ENCODE peak calls at places on chromosomes 13 and 19, in four cellular contexts. E is SK-N-SH, U is fibroblast of villous mesenchyme, C is lower leg skin. P is an unnamed sample.

GRCh38 chr19:11295180-11295579 is 780 bp upstream of the TSPAN16 start:
- DNase-seq in U (no peak), C (no peak), E (no peak), P (no peak)

GRCh38 chr19:58154287-58154678 is 3.7 kb upstream of the ZNF329 start:
- DNase-seq in C (peak), U (peak), E (no peak), P (peak)

GRCh38 chr19:34838248-34838647 is 65.2 kb upstream of the ZNF599 start:
- DNase-seq in C (no peak), U (peak), E (peak), P (peak)

GRCh38 chr13:27915301-27916207 is 4.2 kb upstream of the PDX1 start:
- DNase-seq in C (no peak), U (no peak), E (no peak), P (no peak)

GRCh38 chr19:49407079-49407478 is 16.2 kb downstream of the PTH2 start:
- DNase-seq in U (no peak), E (no peak), C (no peak), P (no peak)

GRCh38 chr13:20387441-20387971 is 138.2 kb downstream of the CRYL1 start:
- DNase-seq in U (peak), C (peak), E (no peak), P (no peak)

GRCh38 chr13:42354246-42355117 is 82.5 kb downstream of the AKAP11 start:
- DNase-seq in E (no peak), U (peak), C (no peak), P (peak)

GRCh38 chr13:107466326-107466725 is 749.0 kb downstream of the LIG4 start:
- DNase-seq in E (no peak), U (peak), C (no peak), P (peak)

GRCh38 chr13:35855531-35856019 is 275.6 kb downstream of the DCLK1 start:
- DNase-seq in C (peak), U (no peak), E (no peak), P (peak)

GRCh38 chr19:49554701-49555181 is 25.6 kb downstream of the NOSIP start:
- DNase-seq in U (peak), E (no peak), C (no peak), P (no peak)

DNA sequence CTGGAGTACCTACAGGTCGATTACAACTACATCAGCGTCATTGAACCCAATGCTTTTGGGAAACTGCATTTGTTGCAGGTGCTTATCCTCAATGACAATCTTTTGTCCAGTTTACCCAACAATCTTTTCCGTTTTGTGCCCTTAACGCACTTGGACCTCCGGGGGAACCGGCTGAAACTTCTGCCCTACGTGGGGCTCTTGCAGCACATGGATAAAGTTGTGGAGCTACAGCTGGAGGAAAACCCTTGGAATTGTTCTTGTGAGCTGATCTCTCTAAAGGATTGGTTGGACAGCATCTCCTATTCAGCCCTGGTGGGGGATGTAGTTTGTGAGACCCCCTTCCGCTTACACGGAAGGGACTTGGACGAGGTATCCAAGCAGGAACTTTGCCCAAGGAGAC is 4.7 kb downstream of the SLITRK5 start:
- DNase-seq in C (no peak), E (peak), U (no peak), P (no peak)
- H3K4me3 ChIP-seq in C (no peak), E (no peak), U (no peak), P (no peak)

DNA sequence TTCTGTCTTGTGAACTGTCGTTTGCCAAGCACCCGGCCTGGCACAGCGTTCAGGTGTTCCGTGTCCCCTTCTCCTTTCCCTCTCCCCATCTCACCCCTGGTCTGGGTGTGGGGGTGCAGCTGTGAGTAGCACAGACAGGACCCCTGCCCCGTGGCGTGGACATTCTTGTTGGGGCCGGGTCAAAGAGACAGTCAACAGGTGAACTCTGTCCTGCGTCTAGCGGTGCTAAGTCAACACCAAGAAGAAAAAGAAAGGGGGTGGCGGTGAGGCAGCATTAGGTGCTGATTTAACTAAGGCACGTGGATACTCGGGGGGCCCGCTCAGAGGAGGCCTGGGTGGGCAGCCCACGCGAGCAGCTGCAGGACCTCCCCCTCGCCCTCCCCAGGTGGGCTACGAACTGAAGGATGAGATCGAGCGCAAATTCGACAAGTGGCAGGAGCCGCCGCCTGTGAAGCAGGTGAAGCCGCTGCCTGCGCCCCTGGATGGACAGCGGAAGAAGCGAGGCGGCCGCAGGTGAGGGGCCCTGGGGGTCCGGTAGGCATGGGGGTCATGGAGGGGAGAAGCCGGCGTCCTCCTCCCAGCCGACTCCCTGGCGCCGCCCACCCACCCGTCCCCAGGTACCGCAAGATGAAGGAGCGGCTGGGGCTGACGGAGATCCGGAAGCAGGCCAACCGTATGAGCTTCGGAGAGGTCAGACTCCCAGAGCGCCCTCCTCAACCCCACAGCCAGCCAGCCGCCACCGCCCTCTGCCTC is 9.7 kb upstream of the CNOT3 start:
- DNase-seq in C (no peak), U (no peak), E (no peak), P (no peak)
- H3K4me3 ChIP-seq in C (no peak), U (no peak), E (no peak), P (no peak)

DNA sequence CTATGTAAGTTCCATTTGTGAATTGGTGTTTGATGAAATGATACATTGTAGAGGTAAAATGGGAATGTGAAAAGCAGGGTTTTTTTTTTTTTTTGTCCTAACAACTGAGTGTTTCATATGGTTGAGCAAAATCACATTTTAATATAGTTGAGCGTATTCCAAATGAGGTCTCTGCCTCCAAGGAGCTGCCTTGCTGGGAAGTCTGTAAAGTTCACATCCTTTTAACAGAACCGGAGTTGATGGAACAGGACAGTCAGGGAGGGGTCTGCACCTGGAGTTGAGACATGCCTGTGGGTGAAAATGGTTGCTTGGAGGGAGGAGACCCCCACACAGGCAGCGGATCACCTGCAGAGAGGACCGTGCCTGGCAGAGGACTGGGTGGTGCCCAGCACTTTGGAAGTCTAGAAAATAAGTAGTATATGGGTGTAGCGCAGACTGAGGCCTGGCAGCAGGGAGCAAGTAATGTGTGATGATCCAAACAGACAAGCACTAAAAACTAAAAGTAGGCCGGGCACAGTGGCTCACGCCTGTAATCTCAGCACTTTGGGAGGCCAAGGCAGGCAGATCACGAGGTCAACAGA is 75.2 kb upstream of the UBAC2 start:
- DNase-seq in C (no peak), E (no peak), U (no peak), P (no peak)
- H3K4me3 ChIP-seq in C (no peak), E (no peak), U (no peak), P (no peak)

DNA sequence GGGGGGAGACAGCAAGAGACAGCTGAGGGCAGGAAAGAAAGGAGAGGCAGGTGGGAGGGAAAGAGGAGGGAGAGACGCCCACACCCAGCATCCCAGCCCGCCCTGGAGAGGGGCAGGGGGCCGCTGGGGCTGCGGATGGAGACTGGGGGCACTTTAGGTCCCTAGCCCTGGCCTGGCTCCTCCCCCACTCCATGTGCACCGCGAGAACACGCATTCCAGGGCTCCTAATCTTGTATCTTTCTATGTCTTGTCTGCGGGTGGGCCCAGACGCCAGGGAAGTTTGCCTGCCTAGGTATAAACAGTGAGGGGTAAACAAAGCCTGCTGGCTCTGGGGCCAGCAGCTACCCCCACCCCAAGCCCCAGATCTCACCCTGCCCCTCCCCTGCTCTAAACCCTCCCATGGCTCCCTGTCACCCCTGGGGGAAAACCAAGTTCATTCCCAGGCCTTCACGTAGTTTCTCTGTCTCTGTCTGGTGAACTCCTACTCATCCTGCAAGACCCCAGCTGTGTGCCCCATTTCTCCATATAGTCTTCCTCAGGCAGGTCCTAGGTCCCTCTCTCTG is 5.8 kb downstream of the TLE5 start:
- DNase-seq in E (no peak), U (no peak), C (no peak), P (no peak)
- H3K4me3 ChIP-seq in E (no peak), U (no peak), C (no peak), P (no peak)

GRCh38 chr19:48295458-48295857 is 25.6 kb downstream of the ZNF114 start:
- DNase-seq in E (no peak), C (no peak), U (no peak), P (no peak)

GRCh38 chr19:48290923-48291700 is 21.2 kb downstream of the ZNF114 start:
- DNase-seq in U (peak), E (peak), C (peak), P (peak)

GRCh38 chr19:48292798-48293197 is 22.9 kb downstream of the ZNF114 start:
- DNase-seq in C (no peak), E (no peak), U (peak), P (peak)

GRCh38 chr19:48287748-48288147 is 17.9 kb downstream of the ZNF114 start:
- DNase-seq in C (no peak), E (no peak), U (no peak), P (no peak)

GRCh38 chr19:48290341-48290922 is 20.6 kb downstream of the ZNF114 start:
- DNase-seq in E (peak), C (no peak), U (peak), P (peak)
- H3K4me3 ChIP-seq in E (peak), C (no peak), U (peak), P (peak)

DNA sequence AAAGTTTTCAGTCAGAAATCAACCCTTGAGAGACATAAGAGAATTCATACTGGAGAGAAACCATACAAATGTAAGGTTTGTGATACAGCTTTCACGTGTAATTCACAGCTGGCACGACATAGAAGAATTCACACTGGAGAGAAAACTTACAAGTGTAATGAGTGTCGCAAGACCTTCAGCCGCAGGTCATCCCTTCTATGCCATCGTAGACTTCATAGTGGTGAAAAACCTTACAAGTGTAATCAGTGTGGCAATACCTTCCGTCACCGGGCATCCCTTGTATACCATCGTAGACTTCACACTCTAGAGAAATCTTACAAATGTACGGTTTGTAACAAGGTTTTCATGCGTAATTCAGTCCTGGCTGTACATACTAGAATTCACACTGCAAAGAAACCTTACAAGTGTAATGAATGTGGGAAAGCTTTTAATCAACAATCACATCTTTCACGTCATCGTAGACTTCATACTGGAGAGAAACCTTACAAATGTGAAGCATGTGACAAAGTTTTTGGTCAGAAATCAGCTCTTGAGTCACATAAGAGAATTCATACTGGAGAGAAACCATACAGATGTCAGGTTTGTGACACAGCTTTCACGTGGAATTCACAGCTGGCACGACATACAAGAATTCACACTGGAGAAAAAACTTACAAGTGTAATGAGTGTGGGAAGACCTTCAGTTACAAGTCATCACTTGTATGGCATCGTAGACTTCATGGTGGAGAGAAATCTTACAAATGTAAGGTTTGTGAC is 15.7 kb upstream of the ZNF701 start:
- DNase-seq in C (no peak), E (no peak), U (no peak), P (no peak)
- H3K4me3 ChIP-seq in C (no peak), E (no peak), U (no peak), P (no peak)

P was measured in fibroblast of pulmonary artery.